ENCODE peak calls at places on chromosome 19, in four cellular contexts. One of them, this sample, is unnamed.

GRCh38 chr19:15563325-15563794 is 51.7 kb upstream of the CYP4F8 start:
- DNase-seq in H1: no peak
- DNase-seq in HepG2: peak
- DNase-seq in GM12878: no peak
- DNase-seq in this sample: no peak

GRCh38 chr19:1066748-1067340 is at the start of gene ARHGAP45:
- DNase-seq in H1: no peak
- DNase-seq in GM12878: no peak
- DNase-seq in HepG2: no peak
- DNase-seq in this sample: no peak

GRCh38 chr19:16315825-16316505 is 8.7 kb upstream of the KLF2 start:
- DNase-seq in HepG2: no peak
- DNase-seq in GM12878: no peak
- DNase-seq in H1: no peak
- DNase-seq in this sample: no peak

GRCh38 chr19:1455336-1456120 is 5.6 kb downstream of the APC2 start:
- DNase-seq in HepG2: peak
- DNase-seq in H1: peak
- DNase-seq in GM12878: no peak
- DNase-seq in this sample: no peak

GRCh38 chr19:50417850-50418185 is 920 bp upstream of the SPIB start:
- DNase-seq in HepG2: no peak
- DNase-seq in H1: no peak
- DNase-seq in GM12878: no peak
- DNase-seq in this sample: no peak

GRCh38 chr19:51501594-51502263 is at the start of gene SIGLEC12:
- DNase-seq in HepG2: no peak
- DNase-seq in H1: no peak
- DNase-seq in GM12878: no peak
- DNase-seq in this sample: no peak

GRCh38 chr19:489418-490196 is 6.7 kb upstream of the MADCAM1 start:
- DNase-seq in GM12878: no peak
- DNase-seq in HepG2: peak
- DNase-seq in H1: no peak
- DNase-seq in this sample: no peak

GRCh38 chr19:13033819-13034611 is 38.7 kb downstream of the NFIX start:
- DNase-seq in GM12878: no peak
- DNase-seq in HepG2: peak
- DNase-seq in H1: no peak
- DNase-seq in this sample: no peak

GRCh38 chr19:35178701-35179100 is 24.2 kb downstream of the FXYD5 start:
- DNase-seq in HepG2: no peak
- DNase-seq in H1: no peak
- DNase-seq in GM12878: no peak
- DNase-seq in this sample: no peak

GRCh38 chr19:657611-658010 is 5.4 kb downstream of the RNF126 start:
- DNase-seq in HepG2: no peak
- DNase-seq in GM12878: no peak
- DNase-seq in H1: no peak
- DNase-seq in this sample: no peak

GRCh38 chr19:9757544-9758501 is 10.7 kb downstream of the ZNF846 start:
- DNase-seq in GM12878: no peak
- DNase-seq in H1: no peak
- DNase-seq in HepG2: no peak
- DNase-seq in this sample: no peak

GRCh38 chr19:15169541-15170285 is 31.1 kb downstream of the NOTCH3 start:
- DNase-seq in GM12878: no peak
- DNase-seq in H1: no peak
- DNase-seq in HepG2: no peak
- DNase-seq in this sample: no peak

GRCh38 chr19:6674868-6675305 is 4.9 kb upstream of the TNFSF14 start:
- DNase-seq in GM12878: peak
- DNase-seq in H1: peak
- DNase-seq in HepG2: no peak
- DNase-seq in this sample: peak

GRCh38 chr19:36528921-36529518 is 949 bp upstream of the ZNF260 start:
- DNase-seq in GM12878: peak
- DNase-seq in HepG2: peak
- DNase-seq in H1: no peak
- DNase-seq in this sample: no peak

GRCh38 chr19:10224337-10224736 is 6.8 kb downstream of the S1PR2 start:
- DNase-seq in HepG2: no peak
- DNase-seq in H1: no peak
- DNase-seq in GM12878: no peak
- DNase-seq in this sample: no peak

GRCh38 chr19:35348909-35349611 is 1.4 kb downstream of the FFAR1 start:
- DNase-seq in H1: no peak
- DNase-seq in HepG2: no peak
- DNase-seq in GM12878: no peak
- DNase-seq in this sample: no peak

GRCh38 chr19:38020331-38020730 is 113.3 kb downstream of the SIPA1L3 start:
- DNase-seq in H1: no peak
- DNase-seq in HepG2: no peak
- DNase-seq in GM12878: no peak
- DNase-seq in this sample: no peak

GRCh38 chr19:57778358-57778757 is 8.9 kb downstream of the ZNF586 start:
- DNase-seq in GM12878: no peak
- DNase-seq in HepG2: peak
- DNase-seq in H1: no peak
- DNase-seq in this sample: no peak

GRCh38 chr19:29193116-29193515 is 19.8 kb downstream of the UQCRFS1 start:
- DNase-seq in GM12878: no peak
- DNase-seq in H1: no peak
- DNase-seq in HepG2: no peak
- DNase-seq in this sample: no peak

GRCh38 chr19:1045247-1045603 is 5.3 kb downstream of the ABCA7 start:
- DNase-seq in HepG2: peak
- DNase-seq in GM12878: no peak
- DNase-seq in H1: no peak
- DNase-seq in this sample: no peak

GRCh38 chr19:49136771-49137171 is 17.4 kb downstream of the PPFIA3 start:
- DNase-seq in HepG2: no peak
- DNase-seq in H1: no peak
- DNase-seq in GM12878: no peak
- DNase-seq in this sample: no peak

GRCh38 chr19:16897572-16898056 is 8.8 kb downstream of the F2RL3 start:
- DNase-seq in H1: no peak
- DNase-seq in GM12878: no peak
- DNase-seq in HepG2: no peak
- DNase-seq in this sample: no peak

GRCh38 chr19:10291554-10292205 is 1.9 kb downstream of the ICAM5 start:
- DNase-seq in H1: no peak
- DNase-seq in HepG2: no peak
- DNase-seq in GM12878: no peak
- DNase-seq in this sample: no peak

GRCh38 chr19:36103842-36104552 is 6.9 kb upstream of the OVOL3 start:
- DNase-seq in H1: no peak
- DNase-seq in GM12878: no peak
- DNase-seq in HepG2: no peak
- DNase-seq in this sample: no peak

GRCh38 chr19:703651-704446 is 4.9 kb upstream of the PALM start:
- DNase-seq in H1: peak
- DNase-seq in HepG2: peak
- DNase-seq in GM12878: no peak
- DNase-seq in this sample: peak

GRCh38 chr19:5993516-5994406 is 15.8 kb upstream of the RANBP3 start:
- DNase-seq in GM12878: no peak
- DNase-seq in HepG2: no peak
- DNase-seq in H1: no peak
- DNase-seq in this sample: no peak

GRCh38 chr19:32818536-32818935 is 51.0 kb downstream of the SLC7A9 start:
- DNase-seq in GM12878: no peak
- DNase-seq in HepG2: no peak
- DNase-seq in H1: no peak
- DNase-seq in this sample: no peak

GRCh38 chr19:6220385-6221191 is 59.2 kb downstream of the MLLT1 start:
- DNase-seq in GM12878: no peak
- DNase-seq in H1: no peak
- DNase-seq in HepG2: no peak
- DNase-seq in this sample: no peak

GRCh38 chr19:56080669-56081401 is 40.3 kb downstream of the ZNF787 start:
- DNase-seq in HepG2: peak
- DNase-seq in GM12878: peak
- DNase-seq in H1: no peak
- DNase-seq in this sample: peak

GRCh38 chr19:13053761-13054604 is 48.7 kb downstream of the LYL1 start:
- DNase-seq in GM12878: no peak
- DNase-seq in HepG2: peak
- DNase-seq in H1: no peak
- DNase-seq in this sample: no peak

GRCh38 chr19:57167385-57167784 is at the start of gene DUXA:
- DNase-seq in GM12878: no peak
- DNase-seq in H1: no peak
- DNase-seq in HepG2: no peak
- DNase-seq in this sample: no peak

GRCh38 chr19:10009269-10009665 is 1.0 kb downstream of the COL5A3 start:
- DNase-seq in H1: no peak
- DNase-seq in GM12878: no peak
- DNase-seq in HepG2: no peak
- DNase-seq in this sample: no peak

GRCh38 chr19:21604351-21604926 is 99.0 kb downstream of the ZNF429 start:
- DNase-seq in HepG2: no peak
- DNase-seq in GM12878: no peak
- DNase-seq in H1: no peak
- DNase-seq in this sample: peak

GRCh38 chr19:14370169-14370998 is 10.9 kb upstream of the ADGRE5 start:
- DNase-seq in H1: no peak
- DNase-seq in HepG2: no peak
- DNase-seq in GM12878: no peak
- DNase-seq in this sample: no peak

GRCh38 chr19:11480927-11481776 is at the start of gene ELAVL3:
- DNase-seq in GM12878: no peak
- DNase-seq in H1: no peak
- DNase-seq in HepG2: no peak
- DNase-seq in this sample: peak
- H3K9ac ChIP-seq in GM12878: no peak
- H3K9ac ChIP-seq in H1: no peak
- H3K9ac ChIP-seq in HepG2: no peak
- H3K9ac ChIP-seq in this sample: peak

GRCh38 chr19:43525836-43526771 is 897 bp downstream of the ETHE1 start:
- DNase-seq in GM12878: no peak
- DNase-seq in HepG2: no peak
- DNase-seq in H1: no peak
- DNase-seq in this sample: no peak

GRCh38 chr19:43522929-43523328 is 4.1 kb downstream of the ETHE1 start:
- DNase-seq in HepG2: no peak
- DNase-seq in GM12878: no peak
- DNase-seq in H1: no peak
- DNase-seq in this sample: no peak

GRCh38 chr19:43526884-43527859 is at the start of gene ETHE1:
- DNase-seq in H1: no peak
- DNase-seq in HepG2: peak
- DNase-seq in GM12878: no peak
- DNase-seq in this sample: no peak

GRCh38 chr19:43527860-43528622 is 1.0 kb upstream of the ETHE1 start:
- DNase-seq in GM12878: no peak
- DNase-seq in HepG2: no peak
- DNase-seq in H1: no peak
- DNase-seq in this sample: no peak

DNA sequence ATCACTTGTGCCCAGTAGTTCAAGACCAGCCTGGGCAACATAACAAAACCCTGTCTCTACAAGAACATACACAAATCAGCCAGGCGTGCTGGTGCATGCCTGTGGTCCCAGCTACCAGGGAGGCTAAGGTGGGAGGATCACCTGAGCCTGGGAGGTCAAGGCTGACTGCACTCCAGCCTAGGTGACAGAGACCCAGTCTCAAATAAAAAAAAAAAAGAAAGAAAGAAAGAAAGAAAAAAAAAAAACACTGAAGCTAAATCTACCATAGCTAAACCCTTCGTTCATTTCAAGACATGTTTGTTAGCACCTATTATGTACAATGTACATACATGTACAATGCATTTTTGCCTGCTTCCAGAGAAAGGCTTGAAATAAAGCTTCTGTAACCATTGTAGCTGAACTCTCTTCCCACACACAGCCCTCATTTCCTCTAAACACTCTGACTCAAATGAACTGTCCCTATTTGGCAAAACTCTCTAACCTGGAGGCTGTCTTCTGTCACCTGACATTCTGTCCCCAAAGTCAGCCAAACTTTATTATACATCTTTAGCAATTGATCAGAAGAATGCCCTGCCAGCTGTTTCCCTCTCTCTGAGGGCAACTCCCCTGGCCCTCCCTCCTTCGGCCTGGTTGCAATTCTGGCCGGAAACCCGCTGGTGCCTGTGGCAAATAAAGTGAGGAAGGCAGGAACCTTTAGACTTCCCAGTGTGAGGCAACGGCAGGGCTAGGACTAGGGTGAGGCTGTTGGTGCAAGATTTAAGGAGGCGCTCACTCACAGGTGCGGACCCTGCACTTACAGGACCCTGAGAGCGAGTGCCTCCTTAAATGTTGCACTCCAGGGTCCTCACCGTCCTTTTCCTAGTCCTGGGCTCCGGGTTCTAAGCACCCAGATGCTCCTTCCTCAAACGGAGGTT is 1.8 kb downstream of the ETHE1 start:
- DNase-seq in GM12878: peak
- DNase-seq in HepG2: peak
- DNase-seq in H1: no peak
- DNase-seq in this sample: no peak
- TF ChIP-seq SUZ12 in GM12878: no peak
- TF ChIP-seq SUZ12 in HepG2: no peak
- TF ChIP-seq SUZ12 in H1: no peak
- TF ChIP-seq SUZ12 in this sample: no peak

GRCh38 chr19:54704928-54705327 is 19.3 kb upstream of the KIR3DL3 start:
- DNase-seq in HepG2: no peak
- DNase-seq in GM12878: no peak
- DNase-seq in H1: no peak
- DNase-seq in this sample: no peak
- TF ChIP-seq YY1 in HepG2: no peak
- TF ChIP-seq YY1 in GM12878: no peak
- TF ChIP-seq YY1 in H1: no peak
- TF ChIP-seq YY1 in this sample: no peak

DNA sequence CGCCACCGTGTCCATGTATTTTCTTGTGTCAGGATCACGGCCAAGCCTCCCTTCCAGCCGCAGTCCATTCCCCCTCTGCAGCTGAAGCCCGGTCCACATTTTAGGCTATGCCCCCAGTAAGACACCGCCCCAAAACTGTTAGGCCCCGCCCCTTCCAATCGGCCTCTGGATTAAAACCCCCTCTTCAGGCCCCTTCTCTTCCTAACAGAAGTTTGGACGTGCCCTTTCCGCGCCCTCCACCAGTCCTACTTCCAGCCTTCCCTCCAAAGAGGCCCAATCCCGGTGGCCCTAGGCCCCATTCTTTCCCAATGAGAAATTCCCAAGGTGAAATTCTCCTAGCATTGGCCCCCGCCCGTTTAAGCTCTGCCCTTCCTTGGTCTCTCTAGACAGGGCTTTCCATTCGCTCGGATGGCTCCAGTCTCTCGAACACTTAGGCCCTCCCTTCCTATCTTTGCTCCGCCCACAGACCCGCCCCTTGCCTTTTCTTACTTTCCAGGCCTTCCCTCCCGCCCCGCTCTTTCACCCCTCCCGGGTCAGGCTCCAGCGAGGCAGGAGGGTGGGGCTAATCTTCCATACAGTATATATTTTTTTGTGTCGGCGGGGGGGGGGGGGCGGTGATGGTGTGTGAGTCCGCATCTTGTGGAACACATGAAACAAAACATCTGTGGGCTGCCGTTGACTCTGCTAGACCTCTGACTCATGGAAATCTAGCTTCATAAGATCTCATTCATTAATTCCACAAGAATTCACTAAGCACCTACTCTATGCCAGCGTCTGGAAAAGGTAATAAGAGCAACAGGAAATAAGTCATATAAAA is 13.6 kb downstream of the LTBP4 start:
- DNase-seq in H1: no peak
- DNase-seq in GM12878: peak
- DNase-seq in HepG2: no peak
- DNase-seq in this sample: peak
- H3K9ac ChIP-seq in H1: no peak
- H3K9ac ChIP-seq in GM12878: peak
- H3K9ac ChIP-seq in HepG2: no peak
- H3K9ac ChIP-seq in this sample: peak

This sample was measured in NT2/D1.